ENCODE peak calls at places on chromosomes 1 and 21, in seven cellular contexts. V is LNCaP clone FGC; A is CD4-positive, alpha-beta memory T cell; Z is mesenchymal stem cell; H is CD8-positive, alpha-beta memory T cell; P is HFF-Myc; L is colonic mucosa. B is an unnamed sample.

GRCh38 chr1:236516929-236517704 is 6.7 kb upstream of the LGALS8 start:
- DNase-seq in V (peak; percentile 81), A (peak; percentile 79), Z (peak; percentile 71), H (peak; percentile 23), P (no peak), L (peak; percentile 24), B (peak; percentile 92)

GRCh38 chr1:31730336-31731048 is 26.7 kb upstream of the COL16A1 start:
- DNase-seq in V (no peak), A (no peak), Z (no peak), H (no peak), P (no peak), L (no peak), B (no peak)

GRCh38 chr21:44461005-44461404 is 5.7 kb downstream of the LRRC3 start:
- DNase-seq in V (no peak), A (no peak), Z (no peak), H (no peak), P (no peak), L (no peak), B (no peak)

GRCh38 chr1:166184897-166185296 is 18.1 kb upstream of the FAM78B start:
- DNase-seq in V (no peak), A (no peak), Z (no peak), H (no peak), P (no peak), L (no peak), B (no peak)

GRCh38 chr21:38289697-38290096 is 32.9 kb downstream of the KCNJ15 start:
- DNase-seq in V (no peak), A (no peak), Z (peak; percentile 99), H (no peak), P (peak; percentile 97), L (no peak), B (peak; percentile 99)

GRCh38 chr1:232510367-232511110 is 119.4 kb downstream of the SIPA1L2 start:
- DNase-seq in V (no peak), A (no peak), Z (no peak), H (no peak), P (no peak), L (no peak), B (no peak)

GRCh38 chr1:110829955-110830553 is 42.9 kb upstream of the CD53 start:
- DNase-seq in V (peak; percentile 11), A (peak; percentile 63), Z (no peak), H (no peak), P (peak; percentile 7), L (peak; percentile 20), B (peak; percentile 19)

GRCh38 chr21:16534408-16535099 is 804.8 kb downstream of the USP25 start:
- DNase-seq in V (peak; percentile 64), A (no peak), Z (no peak), H (no peak), P (peak; percentile 39), L (peak; percentile 27), B (peak; percentile 82)

GRCh38 chr1:219304227-219305226 is 130.8 kb downstream of the LYPLAL1 start:
- DNase-seq in V (peak; percentile 85), A (no peak), Z (no peak), H (no peak), P (no peak), L (no peak), B (no peak)

GRCh38 chr1:234620272-234620711 is 10.3 kb upstream of the IRF2BP2 start:
- DNase-seq in V (no peak), A (no peak), Z (no peak), H (no peak), P (no peak), L (no peak), B (no peak)

GRCh38 chr1:175000697-175001187 is 995 bp downstream of the CACYBP start:
- DNase-seq in V (no peak), A (no peak), Z (peak; percentile 30), H (no peak), P (no peak), L (no peak), B (no peak)

GRCh38 chr1:23585321-23586022 is 26.2 kb upstream of the ID3 start:
- DNase-seq in V (no peak), A (no peak), Z (peak; percentile 99), H (no peak), P (peak; percentile 81), L (no peak), B (peak; percentile 98)

GRCh38 chr1:16410803-16411202 is 26.4 kb downstream of the SPATA21 start:
- DNase-seq in V (no peak), A (no peak), Z (no peak), H (no peak), P (no peak), L (no peak), B (no peak)

GRCh38 chr1:66809245-66809644 is 8.2 kb upstream of the INSL5 start:
- DNase-seq in V (no peak), A (no peak), Z (no peak), H (no peak), P (no peak), L (no peak), B (no peak)

GRCh38 chr1:244067893-244068292 is 16.8 kb downstream of the ZBTB18 start:
- DNase-seq in V (no peak), A (no peak), Z (no peak), H (no peak), P (no peak), L (no peak), B (no peak)

GRCh38 chr1:109370712-109371270 is 26.9 kb downstream of the SORT1 start:
- DNase-seq in V (no peak), A (no peak), Z (peak; percentile 93), H (no peak), P (peak; percentile 66), L (no peak), B (peak; percentile 97)

GRCh38 chr1:77347646-77348045 is 65.8 kb downstream of the AK5 start:
- DNase-seq in V (no peak), A (no peak), Z (peak; percentile 96), H (no peak), P (peak; percentile 65), L (no peak), B (peak; percentile 89)

GRCh38 chr1:90358448-90358847 is 358.7 kb downstream of the BARHL2 start:
- DNase-seq in V (no peak), A (no peak), Z (no peak), H (no peak), P (no peak), L (no peak), B (no peak)

GRCh38 chr21:32914424-32915070 is 111.2 kb upstream of the OLIG2 start:
- DNase-seq in V (no peak), A (peak; percentile 29), Z (no peak), H (no peak), P (no peak), L (no peak), B (no peak)

GRCh38 chr1:63593887-63594617 is 841 bp downstream of the PGM1 start:
- DNase-seq in V (peak; percentile 21), A (peak; percentile 82), Z (peak; percentile 51), H (peak; percentile 72), P (no peak), L (peak; percentile 87), B (peak; percentile 63)

GRCh38 chr1:177849130-177849529 is 120.7 kb downstream of the SEC16B start:
- DNase-seq in V (no peak), A (no peak), Z (no peak), H (no peak), P (no peak), L (no peak), B (no peak)

GRCh38 chr1:154847891-154848290 is 22.2 kb downstream of the KCNN3 start:
- DNase-seq in V (no peak), A (no peak), Z (no peak), H (no peak), P (peak; percentile 22), L (no peak), B (no peak)

GRCh38 chr1:16167331-16168143 is 11.7 kb upstream of the EPHA2 start:
- DNase-seq in V (no peak), A (peak; percentile 70), Z (peak; percentile 56), H (peak; percentile 61), P (no peak), L (peak; percentile 75), B (no peak)

GRCh38 chr1:225426395-225427248 is 1.2 kb downstream of the LBR start:
- DNase-seq in V (no peak), A (peak; percentile 34), Z (peak; percentile 49), H (peak; percentile 18), P (no peak), L (peak; percentile 52), B (peak; percentile 25)

GRCh38 chr1:149886396-149887195 is 12.8 kb upstream of the BOLA1 start:
- DNase-seq in V (peak; percentile 99), A (peak; percentile 96), Z (peak; percentile 100), H (peak; percentile 82), P (peak; percentile 99), L (peak; percentile 95), B (peak; percentile 100)

GRCh38 chr1:1597275-1597930 is 2.5 kb downstream of the FNDC10 start:
- DNase-seq in V (no peak), A (no peak), Z (no peak), H (no peak), P (no peak), L (no peak), B (no peak)

GRCh38 chr1:151144474-151145157 is 1.8 kb downstream of the SEMA6C start:
- DNase-seq in V (no peak), A (no peak), Z (no peak), H (no peak), P (no peak), L (no peak), B (peak; percentile 32)
- H3K4me3 ChIP-seq in V (no peak overlapping the region), A (no peak overlapping the region), Z (no peak overlapping the region), H (no peak overlapping the region), P (no peak overlapping the region), L (no peak overlapping the region), B (peak overlapping the region; percentile 78)

GRCh38 chr1:102566182-102566581 is 542.1 kb downstream of the COL11A1 start:
- DNase-seq in V (no peak), A (no peak), Z (no peak), H (no peak), P (no peak), L (no peak), B (no peak)
- H3K4me3 ChIP-seq in V (no peak overlapping the region), A (no peak overlapping the region), Z (no peak overlapping the region), H (no peak overlapping the region), P (no peak overlapping the region), L (no peak overlapping the region), B (no peak overlapping the region)

DNA sequence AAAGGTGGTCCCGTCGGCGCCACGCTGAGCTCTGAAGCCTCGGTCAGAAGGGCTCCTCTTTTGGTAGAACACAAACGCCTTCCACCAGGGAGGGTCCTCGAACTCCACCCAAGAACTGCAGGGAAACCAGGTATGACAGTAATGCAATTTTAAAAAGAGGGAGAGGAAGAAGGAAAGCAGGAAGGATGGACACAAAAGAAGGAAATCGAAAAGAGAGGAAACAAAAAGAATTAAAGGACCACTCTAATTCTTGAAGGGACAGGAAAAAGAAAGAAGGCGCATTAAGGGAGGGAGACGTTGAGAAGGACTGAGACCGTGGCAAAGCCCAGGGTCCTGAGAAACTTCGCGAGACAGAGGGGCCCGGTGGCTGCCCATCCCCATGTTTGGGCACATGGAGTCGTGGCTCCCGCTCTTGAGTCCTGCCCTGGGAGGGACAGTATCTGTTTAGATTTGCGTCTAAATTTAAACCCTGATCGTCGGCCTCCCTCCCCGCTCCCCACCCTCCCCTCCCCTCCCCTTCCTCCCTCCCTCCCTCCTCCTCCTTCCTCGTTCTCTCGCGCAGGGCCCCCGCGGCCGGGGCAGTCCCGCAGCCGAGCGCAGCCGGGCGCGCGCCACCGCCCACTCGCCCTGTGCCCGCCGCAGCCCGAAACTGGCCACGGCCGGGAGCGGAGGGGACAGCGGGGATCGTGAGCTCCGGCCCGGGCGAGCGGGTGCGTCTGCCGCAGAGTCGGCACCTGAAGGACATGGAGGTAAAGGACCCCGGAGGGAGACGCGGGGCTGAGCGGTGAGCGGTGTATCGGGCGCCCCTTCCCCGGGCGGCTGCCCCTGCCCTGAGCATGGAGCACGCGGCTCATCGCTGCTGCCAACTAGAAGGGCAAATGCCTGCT is at the start of gene RCSD1:
- DNase-seq in V (no peak), A (peak; percentile 57), Z (peak; percentile 23), H (peak; percentile 54), P (no peak), L (no peak), B (no peak)
- H3K4me3 ChIP-seq in V (no peak within 1 kb of the TSS), A (peak within 1 kb of the TSS; percentile 94), Z (peak within 1 kb of the TSS; percentile 81), H (peak within 1 kb of the TSS; percentile 77), P (peak within 1 kb of the TSS; percentile 34), L (peak within 1 kb of the TSS; percentile 61), B (peak within 1 kb of the TSS; percentile 68)

GRCh38 chr21:46152939-46153258 is 2.5 kb downstream of the FTCD start:
- DNase-seq in V (no peak), A (no peak), Z (no peak), H (no peak), P (no peak), L (no peak), B (no peak)
- H3K4me3 ChIP-seq in V (no peak overlapping the region), A (no peak overlapping the region), Z (peak overlapping the region; percentile 65), H (no peak overlapping the region), P (no peak overlapping the region), L (peak overlapping the region; percentile 8), B (peak overlapping the region; percentile 38)

B was measured in choroid plexus epithelial cell.